ENCODE peak calls at places on chromosomes 5 and 9, in four cellular contexts. One of them, this sample, is unnamed.

GRCh38 chr9:128081052-128081451 is 13.0 kb downstream of the SLC25A25 start:
- DNase-seq in HepG2: no peak
- DNase-seq in K562: peak
- DNase-seq in HCT116: no peak
- DNase-seq in this sample: no peak

GRCh38 chr9:69951411-69951810 is 92.2 kb upstream of the MAMDC2 start:
- DNase-seq in HepG2: no peak
- DNase-seq in HCT116: no peak
- DNase-seq in K562: no peak
- DNase-seq in this sample: no peak

GRCh38 chr5:113330533-113331200 is 104.1 kb downstream of the TSSK1B start:
- DNase-seq in HCT116: peak
- DNase-seq in HepG2: peak
- DNase-seq in K562: no peak
- DNase-seq in this sample: no peak

GRCh38 chr5:127410906-127411780 is 106.3 kb upstream of the PRRC1 start:
- DNase-seq in K562: no peak
- DNase-seq in HepG2: no peak
- DNase-seq in HCT116: no peak
- DNase-seq in this sample: no peak

GRCh38 chr9:14320272-14321245 is 6.6 kb upstream of the NFIB start:
- DNase-seq in HCT116: no peak
- DNase-seq in K562: peak
- DNase-seq in HepG2: no peak
- DNase-seq in this sample: no peak

GRCh38 chr9:129183495-129184308 is 5.6 kb upstream of the IER5L start:
- DNase-seq in HepG2: no peak
- DNase-seq in HCT116: no peak
- DNase-seq in K562: peak
- DNase-seq in this sample: no peak

GRCh38 chr5:133635051-133635450 is 22.7 kb upstream of the FSTL4 start:
- DNase-seq in K562: no peak
- DNase-seq in HepG2: no peak
- DNase-seq in HCT116: no peak
- DNase-seq in this sample: no peak

GRCh38 chr9:18638448-18639249 is 164.7 kb downstream of the ADAMTSL1 start:
- DNase-seq in HCT116: no peak
- DNase-seq in HepG2: no peak
- DNase-seq in K562: no peak
- DNase-seq in this sample: no peak

GRCh38 chr5:108481355-108481931 is 99.5 kb upstream of the FBXL17 start:
- DNase-seq in HepG2: peak
- DNase-seq in HCT116: peak
- DNase-seq in K562: peak
- DNase-seq in this sample: no peak

GRCh38 chr5:154214236-154215106 is 23.9 kb downstream of the GALNT10 start:
- DNase-seq in HCT116: no peak
- DNase-seq in K562: no peak
- DNase-seq in HepG2: no peak
- DNase-seq in this sample: no peak

GRCh38 chr9:81759680-81760215 is 70.4 kb upstream of the TLE1 start:
- DNase-seq in HepG2: peak
- DNase-seq in K562: no peak
- DNase-seq in HCT116: peak
- DNase-seq in this sample: no peak

GRCh38 chr5:142734904-142735190 is 35.3 kb upstream of the ARHGAP26 start:
- DNase-seq in K562: no peak
- DNase-seq in HCT116: no peak
- DNase-seq in HepG2: no peak
- DNase-seq in this sample: no peak

GRCh38 chr9:30575691-30576090 is 1808.8 kb upstream of the ACO1 start:
- DNase-seq in HepG2: no peak
- DNase-seq in K562: no peak
- DNase-seq in HCT116: no peak
- DNase-seq in this sample: no peak

GRCh38 chr5:58751222-58751621 is 168.3 kb downstream of the RAB3C start:
- DNase-seq in HCT116: peak
- DNase-seq in HepG2: no peak
- DNase-seq in K562: no peak
- DNase-seq in this sample: no peak

DNA sequence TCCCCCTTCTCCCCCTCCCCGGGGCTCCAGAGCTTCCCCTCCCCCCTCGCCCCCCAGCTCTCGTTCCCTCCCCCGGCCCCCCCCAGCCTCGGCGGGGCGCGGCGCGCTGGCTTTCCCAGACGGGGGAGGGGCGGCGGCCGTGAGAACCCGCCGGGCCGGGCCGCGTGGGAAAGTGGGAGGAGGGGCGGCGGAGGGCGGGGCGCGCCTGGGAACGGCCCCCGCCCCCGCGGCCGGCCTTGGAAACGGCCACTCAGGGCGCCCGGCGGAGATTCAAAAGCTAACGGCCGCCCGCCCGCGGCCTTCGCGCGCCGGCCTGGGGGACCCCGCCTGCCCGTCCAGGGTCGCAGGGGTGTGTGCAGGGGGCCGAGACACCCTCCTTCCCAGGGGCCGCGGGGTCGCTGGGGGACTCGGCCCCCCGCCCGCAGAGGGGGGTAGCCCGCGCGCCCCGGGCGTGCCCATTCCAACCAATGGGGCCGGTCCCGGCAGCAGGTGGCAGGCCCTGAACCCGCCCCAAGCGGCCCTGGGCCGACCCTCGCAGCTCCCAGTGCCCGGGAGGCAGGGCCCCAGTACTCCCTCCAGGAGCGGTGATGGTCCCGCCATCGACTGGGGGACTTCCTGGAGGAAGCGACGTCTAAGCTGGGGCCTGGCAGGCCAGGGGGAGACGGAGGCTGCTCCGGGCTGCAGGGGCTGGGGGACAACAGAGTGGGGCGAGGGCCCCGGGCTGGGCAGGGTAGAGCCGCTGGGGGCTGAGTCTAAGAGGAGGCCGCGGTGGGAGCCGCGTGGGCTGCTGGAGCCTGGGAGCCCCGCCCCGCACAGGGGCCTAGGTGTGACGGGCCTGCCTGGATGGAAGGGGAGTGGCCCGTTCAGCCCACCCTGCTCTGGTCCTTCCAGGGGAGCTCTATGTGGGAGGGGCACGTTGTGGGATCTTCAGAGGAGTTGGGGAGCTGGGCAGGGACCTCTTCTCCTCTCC is 14.2 kb upstream of the NRARP start:
- DNase-seq in HCT116: no peak
- DNase-seq in HepG2: no peak
- DNase-seq in K562: peak
- DNase-seq in this sample: peak
- TF ChIP-seq FOSL1 in HCT116: no peak
- TF ChIP-seq FOSL1 in HepG2: no peak
- TF ChIP-seq FOSL1 in K562: no peak
- TF ChIP-seq FOSL1 in this sample: no peak

GRCh38 chr9:99977042-99977792 is 70.8 kb downstream of the STX17 start:
- DNase-seq in HCT116: no peak
- DNase-seq in K562: no peak
- DNase-seq in HepG2: no peak
- DNase-seq in this sample: no peak
- TF ChIP-seq ATF3 in HCT116: no peak
- TF ChIP-seq ATF3 in K562: no peak
- TF ChIP-seq ATF3 in HepG2: no peak
- TF ChIP-seq ATF3 in this sample: no peak

GRCh38 chr9:94624621-94625020 is 14.7 kb downstream of the FBP1 start:
- DNase-seq in HCT116: no peak
- DNase-seq in HepG2: no peak
- DNase-seq in K562: no peak
- DNase-seq in this sample: no peak

GRCh38 chr9:94622087-94622486 is 17.2 kb downstream of the FBP1 start:
- DNase-seq in HCT116: no peak
- DNase-seq in HepG2: no peak
- DNase-seq in K562: no peak
- DNase-seq in this sample: no peak

GRCh38 chr9:94627287-94627686 is 12.0 kb downstream of the FBP1 start:
- DNase-seq in HCT116: no peak
- DNase-seq in HepG2: no peak
- DNase-seq in K562: no peak
- DNase-seq in this sample: no peak

GRCh38 chr9:94625835-94626234 is 13.5 kb downstream of the FBP1 start:
- DNase-seq in HCT116: no peak
- DNase-seq in HepG2: no peak
- DNase-seq in K562: no peak
- DNase-seq in this sample: no peak

DNA sequence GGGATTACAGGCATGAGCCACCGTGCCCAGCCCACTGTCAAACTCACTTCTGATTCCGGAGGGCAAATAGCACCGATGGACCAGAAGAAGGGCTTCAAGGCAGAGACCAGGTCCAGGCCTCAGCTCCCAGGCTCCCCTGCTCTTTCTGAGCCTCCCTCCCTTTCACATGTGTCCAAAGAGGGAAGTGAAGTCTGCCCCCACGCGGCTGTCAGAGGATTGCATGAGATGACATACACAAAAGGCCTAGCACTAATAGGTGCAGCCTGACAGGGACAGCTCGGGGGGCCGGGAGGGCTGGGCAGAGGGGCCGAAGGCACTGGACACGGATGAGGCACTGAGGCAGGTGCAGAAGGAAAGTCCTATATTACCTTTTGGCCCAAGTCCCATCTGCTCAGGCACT is 16.1 kb downstream of the FBP1 start:
- DNase-seq in HCT116: peak
- DNase-seq in K562: peak
- DNase-seq in HepG2: peak
- DNase-seq in this sample: no peak
- TF ChIP-seq FOSL1 in HCT116: no peak
- TF ChIP-seq FOSL1 in K562: no peak
- TF ChIP-seq FOSL1 in HepG2: no peak
- TF ChIP-seq FOSL1 in this sample: no peak

GRCh38 chr9:110828148-110828730 is 159.6 kb downstream of the MUSK start:
- DNase-seq in HCT116: no peak
- DNase-seq in K562: no peak
- DNase-seq in HepG2: no peak
- DNase-seq in this sample: no peak
- TF ChIP-seq ATF3 in HCT116: no peak
- TF ChIP-seq ATF3 in K562: no peak
- TF ChIP-seq ATF3 in HepG2: no peak
- TF ChIP-seq ATF3 in this sample: no peak

GRCh38 chr5:180521101-180521500 is 26.9 kb downstream of the CNOT6 start:
- DNase-seq in K562: no peak
- DNase-seq in HCT116: no peak
- DNase-seq in HepG2: no peak
- DNase-seq in this sample: no peak

GRCh38 chr5:180522350-180522749 is 28.2 kb downstream of the CNOT6 start:
- DNase-seq in HCT116: no peak
- DNase-seq in K562: no peak
- DNase-seq in HepG2: no peak
- DNase-seq in this sample: no peak

GRCh38 chr5:180521591-180521990 is 27.4 kb downstream of the CNOT6 start:
- DNase-seq in K562: no peak
- DNase-seq in HCT116: no peak
- DNase-seq in HepG2: no peak
- DNase-seq in this sample: no peak

GRCh38 chr5:180516440-180516839 is 22.3 kb downstream of the CNOT6 start:
- DNase-seq in HepG2: no peak
- DNase-seq in HCT116: no peak
- DNase-seq in K562: no peak
- DNase-seq in this sample: no peak

GRCh38 chr5:180519098-180519497 is 24.9 kb downstream of the CNOT6 start:
- DNase-seq in HepG2: no peak
- DNase-seq in HCT116: no peak
- DNase-seq in K562: no peak
- DNase-seq in this sample: no peak
- TF ChIP-seq FOSL1 in HepG2: no peak
- TF ChIP-seq FOSL1 in HCT116: no peak
- TF ChIP-seq FOSL1 in K562: no peak
- TF ChIP-seq FOSL1 in this sample: no peak

GRCh38 chr9:134370638-134371037 is 44.4 kb downstream of the RXRA start:
- DNase-seq in HCT116: no peak
- DNase-seq in K562: no peak
- DNase-seq in HepG2: no peak
- DNase-seq in this sample: no peak

GRCh38 chr9:134367796-134368490 is 41.7 kb downstream of the RXRA start:
- DNase-seq in HepG2: no peak
- DNase-seq in HCT116: no peak
- DNase-seq in K562: no peak
- DNase-seq in this sample: no peak

GRCh38 chr9:134370213-134370492 is 43.9 kb downstream of the RXRA start:
- DNase-seq in HepG2: no peak
- DNase-seq in K562: no peak
- DNase-seq in HCT116: no peak
- DNase-seq in this sample: no peak

GRCh38 chr9:134368571-134368970 is 42.3 kb downstream of the RXRA start:
- DNase-seq in K562: no peak
- DNase-seq in HepG2: no peak
- DNase-seq in HCT116: no peak
- DNase-seq in this sample: no peak

GRCh38 chr9:134369416-134370212 is 43.4 kb downstream of the RXRA start:
- DNase-seq in HepG2: peak
- DNase-seq in HCT116: no peak
- DNase-seq in K562: peak
- DNase-seq in this sample: no peak
- TF ChIP-seq ATF3 in HepG2: no peak
- TF ChIP-seq ATF3 in HCT116: no peak
- TF ChIP-seq ATF3 in K562: no peak
- TF ChIP-seq ATF3 in this sample: no peak

DNA sequence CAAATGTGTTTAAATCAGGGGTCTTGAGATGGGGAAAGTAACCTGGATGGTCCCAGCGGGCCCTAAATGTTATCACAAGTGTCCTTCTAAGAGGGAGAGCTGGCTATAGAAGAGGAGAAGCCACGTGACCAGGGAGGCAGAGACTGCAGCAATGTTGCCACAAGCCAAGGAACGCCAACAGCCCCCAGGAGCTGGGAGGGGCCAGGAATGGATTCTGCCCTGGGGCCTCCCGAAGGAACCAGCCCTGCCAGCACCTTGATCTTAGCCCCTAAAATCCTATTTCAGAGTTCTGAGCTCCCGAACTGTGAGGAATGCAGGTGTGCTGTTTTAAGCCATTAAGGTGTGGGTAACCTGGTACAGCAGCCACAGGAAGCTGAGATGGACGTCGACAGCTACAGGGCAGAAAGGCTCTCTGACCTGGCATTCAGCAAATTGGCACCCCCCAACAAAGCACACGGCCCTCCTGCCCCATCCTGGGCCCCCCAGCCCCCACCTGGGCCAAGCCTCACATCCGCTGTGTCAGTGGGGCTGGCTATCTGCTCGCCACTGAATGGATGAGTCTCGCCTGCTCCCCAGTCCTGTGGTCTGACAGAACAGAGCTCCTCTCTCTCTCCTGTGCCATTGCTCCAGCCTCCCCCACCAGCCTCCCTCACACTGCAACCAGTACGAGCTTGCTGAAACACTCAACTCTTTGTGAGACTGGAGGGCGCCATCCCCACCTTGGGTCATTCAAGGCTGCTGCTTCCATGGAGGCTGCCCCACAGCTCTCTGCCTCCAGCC is 78.8 kb downstream of the ADAMTS2 start:
- DNase-seq in HCT116: no peak
- DNase-seq in K562: no peak
- DNase-seq in HepG2: no peak
- DNase-seq in this sample: peak
- TF ChIP-seq FOSL1 in HCT116: no peak
- TF ChIP-seq FOSL1 in K562: no peak
- TF ChIP-seq FOSL1 in HepG2: no peak
- TF ChIP-seq FOSL1 in this sample: no peak

This sample was measured in H1.